ENCODE peak calls at places on chromosome 15, in nine cellular contexts. I, W, B, P, Y, O, D, C and V are unnamed samples.

GRCh38 chr15:83127547-83128150 is 20.2 kb downstream of the TM6SF1 start:
- DNase-seq in I (no peak), W (no peak), B (no peak), P (no peak), Y (no peak), O (no peak), D (no peak), C (no peak), V (no peak)

GRCh38 chr15:66498501-66499386 is 1.2 kb upstream of the SNAPC5 start:
- DNase-seq in I (no peak), W (no peak), B (no peak), P (no peak), Y (no peak), O (no peak), D (peak; percentile 59), C (no peak), V (no peak)

GRCh38 chr15:73935547-73935946 is 9.3 kb downstream of the LOXL1 start:
- DNase-seq in I (no peak), W (no peak), B (no peak), P (no peak), Y (no peak), O (no peak), D (peak; percentile 61), C (no peak), V (no peak)

GRCh38 chr15:68418611-68419161 is 13.3 kb downstream of the ITGA11 start:
- DNase-seq in I (no peak), W (no peak), B (peak; percentile 67), P (no peak), Y (no peak), O (no peak), D (peak; percentile 86), C (peak; percentile 72), V (no peak)

GRCh38 chr15:48358681-48359152 is 27.5 kb downstream of the DUT start:
- DNase-seq in I (no peak), W (no peak), B (no peak), P (no peak), Y (no peak), O (no peak), D (peak; percentile 38), C (no peak), V (peak; percentile 13)

GRCh38 chr15:76058714-76059319 is 968 bp upstream of the TMEM266 start:
- DNase-seq in I (no peak), W (no peak), B (no peak), P (peak; percentile 8), Y (no peak), O (peak; percentile 38), D (peak; percentile 10), C (peak; percentile 20), V (peak; percentile 13)

GRCh38 chr15:28930476-28931291 is 44.9 kb downstream of the APBA2 start:
- DNase-seq in I (no peak), W (no peak), B (no peak), P (no peak), Y (no peak), O (no peak), D (no peak), C (no peak), V (no peak)

GRCh38 chr15:28001641-28002040 is 97.5 kb downstream of the OCA2 start:
- DNase-seq in I (no peak), W (no peak), B (no peak), P (no peak), Y (no peak), O (no peak), D (no peak), C (peak; percentile 6), V (no peak)

DNA sequence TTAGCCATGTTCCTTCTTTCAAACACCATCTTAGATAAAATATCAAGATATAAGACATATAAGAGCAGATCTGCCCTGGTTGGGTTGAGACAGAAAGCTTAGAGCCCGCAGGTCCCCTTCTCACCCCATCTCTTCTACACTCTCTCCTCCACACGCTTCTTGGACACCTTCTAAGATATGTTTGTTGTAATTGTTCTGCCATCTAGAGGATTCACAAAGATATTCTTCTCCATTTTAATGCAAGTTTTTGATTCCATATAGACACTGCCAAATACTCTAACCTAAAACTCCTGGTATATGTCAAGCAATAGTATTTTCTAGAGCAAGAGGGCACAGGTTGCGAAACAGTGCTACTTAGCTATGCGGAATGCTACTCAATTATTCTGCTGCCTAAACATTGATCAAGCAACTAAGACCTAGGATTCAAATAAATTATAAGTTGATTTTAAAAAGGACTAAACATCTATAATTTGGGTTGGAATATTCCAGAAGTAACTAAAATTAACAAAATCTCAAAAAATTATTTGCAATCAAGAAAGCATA is 6.8 kb downstream of the CHRM5 start:
- DNase-seq in I (no peak), W (no peak), B (no peak), P (no peak), Y (no peak), O (no peak), D (peak; percentile 23), C (no peak), V (no peak)
- TF ChIP-seq CTCF in I (no peak), W (no peak), B (no peak), P (no peak), Y (no peak), O (no peak), D (no peak), C (no peak), V (no peak)

GRCh38 chr15:52762621-52763020 is 27.5 kb downstream of the ONECUT1 start:
- DNase-seq in I (no peak), W (no peak), B (no peak), P (no peak), Y (no peak), O (no peak), D (no peak), C (no peak), V (no peak)

GRCh38 chr15:52759969-52760368 is 30.2 kb downstream of the ONECUT1 start:
- DNase-seq in I (no peak), W (no peak), B (no peak), P (no peak), Y (no peak), O (no peak), D (no peak), C (no peak), V (no peak)

GRCh38 chr15:52760562-52760961 is 29.6 kb downstream of the ONECUT1 start:
- DNase-seq in I (no peak), W (no peak), B (no peak), P (no peak), Y (no peak), O (no peak), D (no peak), C (no peak), V (no peak)

GRCh38 chr15:52764731-52765130 is 25.4 kb downstream of the ONECUT1 start:
- DNase-seq in I (no peak), W (no peak), B (no peak), P (no peak), Y (no peak), O (no peak), D (no peak), C (no peak), V (no peak)

GRCh38 chr15:52765779-52766178 is 24.4 kb downstream of the ONECUT1 start:
- DNase-seq in I (no peak), W (no peak), B (no peak), P (no peak), Y (no peak), O (no peak), D (peak; percentile 12), C (no peak), V (no peak)
- TF ChIP-seq CTCF in I (peak; percentile 50), W (no peak), B (no peak), P (peak; percentile 52), Y (peak; percentile 25), O (no peak), D (peak; percentile 12), C (no peak), V (no peak)

GRCh38 chr15:59322056-59322755 is 50.5 kb downstream of the MYO1E start:
- DNase-seq in I (no peak), W (no peak), B (no peak), P (no peak), Y (no peak), O (peak; percentile 34), D (no peak), C (no peak), V (no peak)

GRCh38 chr15:59326856-59327255 is 45.8 kb downstream of the MYO1E start:
- DNase-seq in I (no peak), W (no peak), B (no peak), P (no peak), Y (no peak), O (no peak), D (no peak), C (no peak), V (no peak)

GRCh38 chr15:59317211-59317610 is 55.5 kb downstream of the MYO1E start:
- DNase-seq in I (no peak), W (no peak), B (no peak), P (no peak), Y (no peak), O (no peak), D (peak; percentile 17), C (no peak), V (no peak)

GRCh38 chr15:59315914-59316428 is 56.7 kb downstream of the MYO1E start:
- DNase-seq in I (no peak), W (no peak), B (no peak), P (no peak), Y (no peak), O (no peak), D (peak; percentile 17), C (peak; percentile 75), V (no peak)

DNA sequence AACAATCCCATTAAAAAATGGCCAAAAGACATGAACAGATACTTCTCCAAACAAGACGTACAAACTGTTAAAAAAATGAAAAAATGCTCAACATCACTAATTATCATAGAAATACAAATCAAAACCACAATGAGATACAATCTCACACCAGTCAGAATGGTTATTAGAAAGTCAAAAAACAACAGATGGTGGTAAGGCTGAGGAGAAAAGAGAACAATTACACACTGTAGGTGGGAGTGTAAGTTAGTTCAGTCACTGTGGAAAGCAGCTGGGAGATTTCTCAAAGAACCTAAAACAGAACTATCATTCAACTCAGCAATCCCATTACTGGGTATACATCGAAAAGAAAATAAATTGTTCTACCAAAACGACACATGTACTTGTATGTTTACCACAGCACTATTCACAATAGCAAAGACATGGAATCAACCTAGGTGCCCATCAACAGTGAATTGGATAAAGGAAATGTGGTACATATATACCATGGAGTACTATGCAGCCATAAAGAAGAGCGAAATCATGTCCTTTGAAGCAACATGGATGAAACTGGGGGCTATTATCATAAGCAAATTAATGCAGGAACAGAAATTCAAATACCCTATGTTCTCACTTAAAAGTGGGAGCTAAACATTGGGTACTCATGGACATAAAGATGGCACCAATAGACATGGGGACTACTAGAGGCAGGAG is 51.5 kb downstream of the MYO1E start:
- DNase-seq in I (no peak), W (no peak), B (no peak), P (no peak), Y (no peak), O (no peak), D (no peak), C (no peak), V (no peak)
- TF ChIP-seq CTCF in I (no peak), W (no peak), B (no peak), P (no peak), Y (no peak), O (no peak), D (no peak), C (no peak), V (no peak)

GRCh38 chr15:60301024-60301423 is 96.8 kb downstream of the ANXA2 start:
- DNase-seq in I (no peak), W (no peak), B (no peak), P (no peak), Y (no peak), O (no peak), D (no peak), C (no peak), V (no peak)

GRCh38 chr15:60297047-60297446 is 100.7 kb downstream of the ANXA2 start:
- DNase-seq in I (no peak), W (no peak), B (no peak), P (no peak), Y (no peak), O (peak; percentile 26), D (no peak), C (no peak), V (no peak)

GRCh38 chr15:60299452-60300047 is 98.2 kb downstream of the ANXA2 start:
- DNase-seq in I (no peak), W (no peak), B (peak; percentile 57), P (no peak), Y (no peak), O (no peak), D (peak; percentile 34), C (peak; percentile 26), V (no peak)
- TF ChIP-seq CTCF in I (no peak), W (no peak), B (peak; percentile 12), P (peak; percentile 22), Y (peak; percentile 25), O (no peak), D (peak; percentile 25), C (no peak), V (no peak)